ENCODE peak calls at places on chromosomes 11 and 22, in nine cellular contexts. B is SK-N-SH, W is stomach, Z is GM12891, X is HL-60, G is transverse colon, R is HCT116, O is GM23338, C is endothelial cell of umbilical vein. A is an unnamed sample.

GRCh38 chr11:102318469-102318868 is 1.2 kb downstream of the BIRC3 start:
- DNase-seq in C (no peak), B (no peak), R (no peak), W (peak; percentile 42), Z (no peak), G (peak; percentile 30), O (no peak), X (no peak), A (peak; percentile 69)

GRCh38 chr11:877565-877964 is 33.0 kb downstream of the CHID1 start:
- DNase-seq in Z (no peak), X (peak; percentile 7), G (no peak), B (peak; percentile 71), R (peak; percentile 75), W (no peak), O (peak; percentile 82), C (no peak), A (no peak)

GRCh38 chr22:19631899-19632670 is 82.2 kb upstream of the SEPTIN5 start:
- DNase-seq in W (no peak), X (peak; percentile 24), B (peak; percentile 82), G (no peak), R (peak; percentile 55), O (peak; percentile 85), Z (no peak), C (peak; percentile 53), A (no peak)

GRCh38 chr22:39536711-39537110 is 4.2 kb upstream of the RPS19BP1 start:
- DNase-seq in Z (no peak), O (no peak), X (no peak), R (no peak), C (no peak), B (no peak), W (no peak), G (no peak), A (no peak)

GRCh38 chr11:130631119-130631518 is 182.7 kb downstream of the ADAMTS15 start:
- DNase-seq in O (no peak), R (peak; percentile 52), W (no peak), G (no peak), C (peak; percentile 13), B (no peak), X (no peak), Z (no peak), A (no peak)

GRCh38 chr22:31857247-31857646 is 87.1 kb upstream of the YWHAH start:
- DNase-seq in G (no peak), W (no peak), X (no peak), Z (no peak), R (no peak), C (no peak), B (no peak), O (peak; percentile 95), A (no peak)

GRCh38 chr11:114137054-114137453 is 77.5 kb downstream of the ZBTB16 start:
- DNase-seq in G (no peak), X (no peak), Z (no peak), R (no peak), C (no peak), O (no peak), B (no peak), W (no peak), A (no peak)

GRCh38 chr22:42960146-42960509 is 54.8 kb downstream of the PACSIN2 start:
- DNase-seq in C (no peak), X (no peak), B (no peak), G (no peak), R (no peak), W (no peak), Z (no peak), O (no peak), A (no peak)

GRCh38 chr11:69674886-69675714 is at the start of gene LTO1:
- DNase-seq in X (peak; percentile 90), O (peak; percentile 95), W (peak; percentile 98), B (peak; percentile 99), G (peak; percentile 97), C (peak; percentile 97), R (peak; percentile 87), Z (peak; percentile 97), A (peak; percentile 99)

GRCh38 chr22:38775656-38776055 is 18.3 kb downstream of the DNAL4 start:
- DNase-seq in O (no peak), B (no peak), G (no peak), X (no peak), W (no peak), R (no peak), C (no peak), Z (no peak), A (no peak)

GRCh38 chr11:31817054-31817620 is 6.0 kb upstream of the PAX6 start:
- DNase-seq in G (no peak), X (no peak), R (no peak), C (no peak), Z (no peak), W (no peak), O (peak; percentile 60), B (peak; percentile 38), A (peak; percentile 64)

GRCh38 chr22:35888181-35888870 is 140.3 kb downstream of the RBFOX2 start:
- DNase-seq in O (no peak), C (no peak), B (no peak), W (no peak), X (no peak), R (no peak), G (no peak), Z (no peak), A (no peak)

GRCh38 chr11:130416906-130417305 is 11.5 kb downstream of the ADAMTS8 start:
- DNase-seq in X (no peak), R (no peak), C (no peak), G (no peak), O (no peak), Z (no peak), B (no peak), W (no peak), A (no peak)

GRCh38 chr22:50057868-50058311 is at the start of gene TTLL8:
- DNase-seq in G (no peak), C (no peak), X (no peak), W (no peak), B (no peak), O (peak; percentile 28), Z (no peak), R (no peak), A (no peak)

GRCh38 chr11:2662024-2662312 is 37.8 kb downstream of the KCNQ1OT1 start:
- DNase-seq in B (no peak), C (no peak), X (no peak), W (peak; percentile 19), O (no peak), R (no peak), Z (no peak), G (no peak), A (peak; percentile 29)
- TF ChIP-seq POLR2AphosphoS5 in B (no peak), C (no peak), X (no peak), W (no peak), O (no peak), R (no peak), Z (no peak), G (no peak), A (no peak)

DNA sequence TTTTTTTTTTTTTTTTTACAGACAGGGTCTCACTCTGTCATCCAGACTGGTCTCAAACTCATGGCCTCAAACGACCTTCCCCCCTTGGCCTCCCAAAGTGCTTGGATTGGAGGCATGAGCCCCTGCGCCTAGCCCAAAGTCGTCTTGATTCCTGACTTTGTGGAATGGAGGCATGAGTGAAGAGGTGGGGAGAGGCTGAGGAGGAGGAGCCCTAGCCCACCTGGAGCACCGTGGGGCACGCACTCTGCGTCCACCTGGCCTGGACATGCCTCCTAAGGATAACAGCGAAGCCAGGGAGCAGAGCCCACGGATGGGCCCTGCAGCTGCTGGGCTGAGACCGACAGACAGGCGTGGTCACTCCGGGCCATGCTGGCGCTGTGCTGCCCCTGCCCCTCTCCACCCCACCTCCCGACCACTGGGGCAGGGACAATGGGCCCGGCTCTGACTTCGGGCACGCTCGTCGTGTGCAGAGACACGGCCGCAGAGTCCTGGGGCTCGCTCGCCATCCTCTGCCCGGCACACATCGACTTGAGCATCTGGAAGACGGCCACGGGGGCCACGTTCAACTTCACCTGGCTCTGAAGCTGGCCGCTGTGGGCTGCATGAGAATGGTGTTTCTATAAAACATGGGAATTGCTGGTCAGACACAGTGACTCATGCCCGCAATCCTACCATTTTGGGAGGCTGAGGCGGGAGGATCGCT is 34.8 kb downstream of the LRRC74B start:
- DNase-seq in G (no peak), W (no peak), X (no peak), R (no peak), B (no peak), O (no peak), Z (no peak), C (no peak), A (no peak)
- TF ChIP-seq POLR2AphosphoS5 in G (no peak), W (no peak), X (no peak), R (no peak), B (no peak), O (no peak), Z (no peak), C (no peak), A (no peak)

GRCh38 chr11:76234704-76235232 is 28.5 kb upstream of the WNT11 start:
- DNase-seq in C (no peak), Z (peak; percentile 37), R (no peak), G (no peak), O (no peak), B (no peak), W (peak; percentile 26), X (no peak), A (peak; percentile 86)
- TF ChIP-seq POLR2AphosphoS5 in C (no peak), Z (no peak), R (no peak), G (no peak), O (no peak), B (no peak), W (no peak), X (no peak), A (no peak)

DNA sequence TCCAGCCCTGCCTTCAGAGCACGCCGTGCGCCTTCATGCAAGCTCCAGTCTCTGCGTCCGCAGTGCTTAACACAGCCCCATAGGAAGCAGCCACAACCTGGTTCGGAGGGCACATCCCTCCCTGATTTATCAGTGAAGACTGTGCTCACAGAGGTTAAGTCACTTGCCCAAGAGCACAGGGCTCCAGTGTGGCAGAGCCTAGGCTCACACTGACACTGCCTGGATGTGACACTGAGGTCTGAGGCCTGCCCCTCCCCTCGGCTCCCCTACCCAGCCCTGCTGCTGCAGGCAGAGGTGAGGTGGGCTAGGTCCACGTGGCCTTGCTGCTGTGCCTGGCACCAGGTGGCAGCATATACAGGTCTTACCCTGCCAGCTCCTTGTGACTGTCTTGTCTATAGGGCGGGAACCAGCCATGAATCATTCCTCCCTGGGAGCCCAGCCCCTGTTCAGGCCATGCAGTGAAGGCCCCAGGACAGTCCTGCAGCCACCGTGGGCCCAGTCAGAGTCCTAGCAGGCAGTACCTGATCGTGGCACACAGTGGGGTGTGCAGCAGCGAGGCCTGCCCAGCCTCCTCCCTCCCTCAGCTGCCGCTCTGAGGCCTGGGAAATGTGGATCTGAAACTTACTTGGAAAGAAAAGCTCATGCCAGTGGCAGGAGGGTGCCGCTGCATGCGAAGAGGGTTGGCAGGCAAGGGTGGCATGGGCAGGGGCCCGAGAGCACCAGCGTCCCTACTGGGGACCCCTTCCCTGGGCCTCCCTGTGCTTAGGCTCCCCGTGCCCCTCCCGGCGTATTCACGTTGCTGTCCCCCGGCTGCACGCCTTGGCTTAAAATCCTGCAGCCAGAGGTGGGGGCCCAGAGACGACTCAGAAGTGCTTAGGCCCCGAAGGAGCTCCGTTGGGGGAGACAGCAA is 1.2 kb upstream of the CERK start:
- DNase-seq in W (peak; percentile 73), X (peak; percentile 63), R (peak; percentile 81), Z (peak; percentile 52), G (peak; percentile 86), B (no peak), C (peak; percentile 76), O (peak; percentile 52), A (no peak)
- TF ChIP-seq POLR2AphosphoS5 in W (no peak), X (no peak), R (peak; percentile 60), Z (no peak), G (peak; percentile 67), B (no peak), C (no peak), O (no peak), A (peak; percentile 53)